ENCODE peak calls at places on chromosomes 2 and 18, in seven cellular contexts. One of them, this sample, is unnamed.

GRCh38 chr18:25239636-25240468 is 112.1 kb downstream of the ZNF521 start:
- DNase-seq in nephron progenitor cell: no peak
- DNase-seq in left ventricle myocardium inferior: no peak
- DNase-seq in activated T-cell treated with anti-CD3 and anti-CD28 coated beads, Interleukin-2, amount 50 U/mL, for 72 hours: no peak
- DNase-seq in ovary: no peak
- DNase-seq in activated CD8-positive, alpha-beta T cell treated with anti-CD3 and anti-CD28 coated beads for 36 hours: no peak
- DNase-seq in NCI-H69: no peak
- DNase-seq in this sample: no peak

GRCh38 chr2:122433123-122433754 is 677.8 kb downstream of the TSN start:
- DNase-seq in activated T-cell treated with anti-CD3 and anti-CD28 coated beads, Interleukin-2, amount 50 U/mL, for 72 hours: no peak
- DNase-seq in activated CD8-positive, alpha-beta T cell treated with anti-CD3 and anti-CD28 coated beads for 36 hours: no peak
- DNase-seq in NCI-H69: no peak
- DNase-seq in left ventricle myocardium inferior: no peak
- DNase-seq in nephron progenitor cell: no peak
- DNase-seq in ovary: no peak
- DNase-seq in this sample: no peak

GRCh38 chr18:12426924-12427323 is 19.2 kb downstream of the PRELID3A start:
- DNase-seq in NCI-H69: no peak
- DNase-seq in activated T-cell treated with anti-CD3 and anti-CD28 coated beads, Interleukin-2, amount 50 U/mL, for 72 hours: no peak
- DNase-seq in ovary: no peak
- DNase-seq in activated CD8-positive, alpha-beta T cell treated with anti-CD3 and anti-CD28 coated beads for 36 hours: no peak
- DNase-seq in nephron progenitor cell: no peak
- DNase-seq in left ventricle myocardium inferior: no peak
- DNase-seq in this sample: no peak

GRCh38 chr18:69752737-69753380 is 194.8 kb downstream of the CD226 start:
- DNase-seq in NCI-H69: peak; percentile 78
- DNase-seq in ovary: no peak
- DNase-seq in nephron progenitor cell: no peak
- DNase-seq in activated CD8-positive, alpha-beta T cell treated with anti-CD3 and anti-CD28 coated beads for 36 hours: no peak
- DNase-seq in left ventricle myocardium inferior: no peak
- DNase-seq in activated T-cell treated with anti-CD3 and anti-CD28 coated beads, Interleukin-2, amount 50 U/mL, for 72 hours: no peak
- DNase-seq in this sample: no peak

GRCh38 chr18:63365909-63366269 is 1.1 kb downstream of the KDSR start:
- DNase-seq in activated T-cell treated with anti-CD3 and anti-CD28 coated beads, Interleukin-2, amount 50 U/mL, for 72 hours: peak; percentile 8
- DNase-seq in ovary: no peak
- DNase-seq in left ventricle myocardium inferior: no peak
- DNase-seq in nephron progenitor cell: peak; percentile 12
- DNase-seq in NCI-H69: peak; percentile 75
- DNase-seq in activated CD8-positive, alpha-beta T cell treated with anti-CD3 and anti-CD28 coated beads for 36 hours: peak; percentile 43
- DNase-seq in this sample: no peak

GRCh38 chr2:143946436-143947385 is 573.2 kb downstream of the ZEB2 start:
- DNase-seq in nephron progenitor cell: no peak
- DNase-seq in NCI-H69: no peak
- DNase-seq in activated T-cell treated with anti-CD3 and anti-CD28 coated beads, Interleukin-2, amount 50 U/mL, for 72 hours: no peak
- DNase-seq in activated CD8-positive, alpha-beta T cell treated with anti-CD3 and anti-CD28 coated beads for 36 hours: no peak
- DNase-seq in ovary: no peak
- DNase-seq in left ventricle myocardium inferior: no peak
- DNase-seq in this sample: no peak

GRCh38 chr2:2691419-2691818 is 360.3 kb upstream of the MYT1L start:
- DNase-seq in ovary: no peak
- DNase-seq in NCI-H69: no peak
- DNase-seq in nephron progenitor cell: no peak
- DNase-seq in left ventricle myocardium inferior: no peak
- DNase-seq in activated CD8-positive, alpha-beta T cell treated with anti-CD3 and anti-CD28 coated beads for 36 hours: no peak
- DNase-seq in activated T-cell treated with anti-CD3 and anti-CD28 coated beads, Interleukin-2, amount 50 U/mL, for 72 hours: no peak
- DNase-seq in this sample: no peak

GRCh38 chr2:240501531-240501991 is 56.2 kb downstream of the ANKMY1 start:
- DNase-seq in NCI-H69: no peak
- DNase-seq in ovary: no peak
- DNase-seq in activated T-cell treated with anti-CD3 and anti-CD28 coated beads, Interleukin-2, amount 50 U/mL, for 72 hours: no peak
- DNase-seq in left ventricle myocardium inferior: peak; percentile 12
- DNase-seq in activated CD8-positive, alpha-beta T cell treated with anti-CD3 and anti-CD28 coated beads for 36 hours: no peak
- DNase-seq in nephron progenitor cell: no peak
- DNase-seq in this sample: no peak

GRCh38 chr18:12283666-12284065 is 24.4 kb upstream of the TUBB6 start:
- DNase-seq in NCI-H69: no peak
- DNase-seq in activated T-cell treated with anti-CD3 and anti-CD28 coated beads, Interleukin-2, amount 50 U/mL, for 72 hours: no peak
- DNase-seq in activated CD8-positive, alpha-beta T cell treated with anti-CD3 and anti-CD28 coated beads for 36 hours: no peak
- DNase-seq in nephron progenitor cell: no peak
- DNase-seq in ovary: no peak
- DNase-seq in left ventricle myocardium inferior: no peak
- DNase-seq in this sample: no peak

GRCh38 chr18:47283476-47283875 is 32.0 kb upstream of the SKOR2 start:
- DNase-seq in activated T-cell treated with anti-CD3 and anti-CD28 coated beads, Interleukin-2, amount 50 U/mL, for 72 hours: no peak
- DNase-seq in ovary: no peak
- DNase-seq in nephron progenitor cell: no peak
- DNase-seq in NCI-H69: peak; percentile 77
- DNase-seq in left ventricle myocardium inferior: no peak
- DNase-seq in activated CD8-positive, alpha-beta T cell treated with anti-CD3 and anti-CD28 coated beads for 36 hours: no peak
- DNase-seq in this sample: no peak

GRCh38 chr2:164897521-164898260 is 56.1 kb upstream of the COBLL1 start:
- DNase-seq in ovary: no peak
- DNase-seq in nephron progenitor cell: no peak
- DNase-seq in activated CD8-positive, alpha-beta T cell treated with anti-CD3 and anti-CD28 coated beads for 36 hours: no peak
- DNase-seq in NCI-H69: no peak
- DNase-seq in left ventricle myocardium inferior: no peak
- DNase-seq in activated T-cell treated with anti-CD3 and anti-CD28 coated beads, Interleukin-2, amount 50 U/mL, for 72 hours: no peak
- DNase-seq in this sample: no peak

GRCh38 chr2:234880551-234881211 is 71.1 kb upstream of the SH3BP4 start:
- DNase-seq in activated T-cell treated with anti-CD3 and anti-CD28 coated beads, Interleukin-2, amount 50 U/mL, for 72 hours: peak; percentile 34
- DNase-seq in activated CD8-positive, alpha-beta T cell treated with anti-CD3 and anti-CD28 coated beads for 36 hours: peak; percentile 35
- DNase-seq in nephron progenitor cell: no peak
- DNase-seq in left ventricle myocardium inferior: no peak
- DNase-seq in ovary: peak; percentile 41
- DNase-seq in NCI-H69: peak; percentile 75
- DNase-seq in this sample: peak; percentile 97

GRCh38 chr2:143704432-143705106 is 575.4 kb downstream of the ARHGAP15 start:
- DNase-seq in activated CD8-positive, alpha-beta T cell treated with anti-CD3 and anti-CD28 coated beads for 36 hours: no peak
- DNase-seq in activated T-cell treated with anti-CD3 and anti-CD28 coated beads, Interleukin-2, amount 50 U/mL, for 72 hours: peak; percentile 7
- DNase-seq in nephron progenitor cell: no peak
- DNase-seq in ovary: no peak
- DNase-seq in NCI-H69: no peak
- DNase-seq in left ventricle myocardium inferior: no peak
- DNase-seq in this sample: no peak